ENCODE peak calls at places on chromosomes 4 and X, in seven cellular contexts. M is HCT116, I is GM12878, U is SK-N-SH, Z is K562, C is H1, Q is HepG2. Y is an unnamed sample.

GRCh38 chr4:181559637-181560036 is 683.6 kb upstream of the TENM3 start:
- DNase-seq in C (no peak), M (no peak), Q (no peak), U (no peak), I (no peak), Z (no peak), Y (no peak)

GRCh38 chr4:73205482-73205881 is 53.1 kb downstream of the ANKRD17 start:
- DNase-seq in C (no peak), U (no peak), I (no peak), Q (no peak), M (no peak), Z (no peak), Y (no peak)

GRCh38 chrX:154750301-154751120 is at the start of gene GAB3:
- DNase-seq in Z (no peak), I (no peak), U (peak), Q (no peak), C (peak), M (no peak), Y (no peak)

GRCh38 chr4:47640911-47641310 is 155.8 kb downstream of the ATP10D start:
- DNase-seq in U (no peak), M (no peak), I (no peak), Z (no peak), C (no peak), Q (no peak), Y (no peak)

GRCh38 chrX:154733072-154733425 is 17.8 kb downstream of the GAB3 start:
- DNase-seq in C (no peak), M (no peak), Q (no peak), U (no peak), Z (no peak), I (no peak), Y (no peak)

GRCh38 chrX:153301746-153302145 is 19.8 kb downstream of the PNMA6F start:
- DNase-seq in C (no peak), Q (no peak), U (no peak), Z (no peak), I (no peak), M (no peak), Y (no peak)

GRCh38 chrX:71870337-71871098 is 40.1 kb upstream of the NHSL2 start:
- DNase-seq in Z (no peak), C (peak), Q (peak), M (peak), I (no peak), U (no peak), Y (no peak)

GRCh38 chr4:8656711-8657380 is 64.3 kb downstream of the CPZ start:
- DNase-seq in Z (no peak), U (no peak), C (no peak), Q (no peak), I (no peak), M (no peak), Y (no peak)

GRCh38 chr4:113587640-113588275 is 173.8 kb downstream of the CAMK2D start:
- DNase-seq in M (no peak), I (no peak), C (no peak), Z (no peak), U (no peak), Q (no peak), Y (no peak)

GRCh38 chr4:13902141-13902540 is 274.6 kb upstream of the BOD1L1 start:
- DNase-seq in Z (no peak), C (no peak), M (no peak), Q (no peak), U (no peak), I (no peak), Y (no peak)

GRCh38 chrX:3160771-3161170 is 119.5 kb downstream of the ARSF start:
- DNase-seq in Z (no peak), M (no peak), C (no peak), I (no peak), U (no peak), Q (no peak), Y (no peak)

GRCh38 chr4:57404463-57404862 is 294.3 kb upstream of the IGFBP7 start:
- DNase-seq in Z (no peak), Q (no peak), I (no peak), U (no peak), C (no peak), M (no peak), Y (no peak)

GRCh38 chr4:786074-786741 is 39.7 kb downstream of the CPLX1 start:
- DNase-seq in C (no peak), U (no peak), Z (no peak), M (no peak), I (no peak), Q (no peak), Y (no peak)

GRCh38 chr4:151853034-151853433 is 92.2 kb upstream of the GATB start:
- DNase-seq in C (no peak), M (no peak), I (no peak), Q (no peak), Z (no peak), U (no peak), Y (no peak)

GRCh38 chrX:39899876-39900787 is 197.6 kb downstream of the BCOR start:
- DNase-seq in C (no peak), U (peak), Q (no peak), Z (no peak), M (no peak), I (no peak), Y (no peak)

GRCh38 chr4:52091811-52092210 is 40.7 kb downstream of the SPATA18 start:
- DNase-seq in I (no peak), U (no peak), Q (peak), Z (no peak), C (no peak), M (no peak), Y (no peak)

GRCh38 chr4:81839347-81840042 is 367.8 kb upstream of the RASGEF1B start:
- DNase-seq in C (no peak), Q (no peak), Z (no peak), U (no peak), M (no peak), I (no peak), Y (no peak)

GRCh38 chrX:109350621-109351020 is 131.3 kb downstream of the GUCY2F start:
- DNase-seq in I (no peak), M (no peak), Z (no peak), Q (no peak), U (no peak), C (no peak), Y (no peak)

GRCh38 chr4:680565-680930 is 6.2 kb downstream of the MYL5 start:
- DNase-seq in M (no peak), Q (no peak), U (peak), C (peak), I (no peak), Z (peak), Y (no peak)

GRCh38 chrX:17160971-17161370 is 214.0 kb upstream of the NHS start:
- DNase-seq in C (no peak), Z (no peak), I (no peak), Q (no peak), U (peak), M (no peak), Y (no peak)

GRCh38 chrX:71492086-71493065 is 40.5 kb upstream of the OGT start:
- DNase-seq in Z (no peak), C (no peak), Q (no peak), M (no peak), I (no peak), U (peak), Y (no peak)

GRCh38 chrX:45143455-45143854 is 57.2 kb downstream of the DIPK2B start:
- DNase-seq in C (no peak), M (no peak), I (no peak), Z (no peak), Q (peak), U (no peak), Y (no peak)

GRCh38 chr4:15171725-15172124 is 169.4 kb downstream of the CPEB2 start:
- DNase-seq in C (no peak), Q (no peak), U (no peak), Z (no peak), I (no peak), M (no peak), Y (no peak)

GRCh38 chr4:168150651-168151050 is 58.3 kb downstream of the ANXA10 start:
- DNase-seq in C (no peak), U (no peak), M (no peak), I (no peak), Q (no peak), Z (no peak), Y (no peak)

GRCh38 chrX:134604701-134605271 is 53.5 kb downstream of the PLAC1 start:
- DNase-seq in Q (no peak), U (no peak), M (peak), I (no peak), Z (no peak), C (no peak), Y (no peak)

GRCh38 chrX:121308276-121308805 is 260.9 kb downstream of the GLUD2 start:
- DNase-seq in U (peak), M (peak), I (peak), Q (peak), C (no peak), Z (peak), Y (peak)

GRCh38 chr4:185548587-185548986 is 13.3 kb upstream of the PDLIM3 start:
- DNase-seq in Z (no peak), I (no peak), Q (no peak), U (no peak), C (no peak), M (no peak), Y (no peak)

GRCh38 chr4:127131527-127131926 is 501.2 kb upstream of the INTU start:
- DNase-seq in Q (no peak), M (no peak), U (no peak), Z (no peak), C (no peak), I (no peak), Y (no peak)

GRCh38 chr4:47716017-47716416 is 121.8 kb downstream of the CORIN start:
- DNase-seq in I (no peak), M (no peak), Q (peak), U (no peak), C (no peak), Z (no peak), Y (no peak)

DNA sequence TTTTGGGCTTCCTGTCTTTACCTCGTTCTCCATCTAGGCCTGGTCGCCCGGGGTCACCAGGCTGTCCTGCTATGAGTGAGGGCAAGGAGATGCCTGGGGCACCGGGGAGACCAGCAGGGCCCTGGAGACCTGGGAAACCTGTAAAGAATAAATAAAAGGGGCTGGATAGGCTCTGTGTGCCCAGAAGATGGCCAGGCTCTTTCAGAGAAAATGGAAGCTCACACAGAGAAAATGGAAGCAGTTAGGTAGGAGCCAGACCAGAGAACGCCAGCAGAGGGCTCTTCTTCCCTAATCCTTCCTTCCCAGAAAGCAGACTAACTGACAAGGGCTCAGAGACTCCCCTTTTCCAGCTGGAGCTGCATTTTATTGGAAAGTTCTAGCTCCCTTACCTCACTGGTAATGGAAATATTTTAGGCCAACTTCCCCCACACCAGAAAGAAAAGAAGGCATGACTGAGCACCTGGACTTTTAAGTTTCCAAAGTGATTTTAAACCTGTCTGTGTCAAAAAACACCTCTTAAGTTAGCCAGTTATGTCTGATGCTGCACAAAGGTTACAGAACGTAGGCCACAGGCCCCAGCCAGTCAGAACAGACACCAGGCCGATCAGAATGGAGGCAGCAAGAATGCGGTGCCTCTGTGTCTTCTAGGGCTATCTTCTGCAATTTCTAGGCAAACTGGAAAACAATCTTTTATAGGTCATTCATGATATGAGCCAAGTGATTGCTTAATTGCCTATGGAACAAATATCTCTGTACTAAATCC is 74.0 kb downstream of the ATG4A start:
- DNase-seq in I (no peak), Q (peak), U (peak), Z (peak), C (peak), M (peak), Y (peak)
- TF ChIP-seq SIN3A in I (no peak), Q (no peak), U (no peak), Z (no peak), C (no peak), M (no peak), Y (no peak)

GRCh38 chrX:52979993-52980392 is 21.7 kb upstream of the FAM156A start:
- DNase-seq in Z (no peak), U (no peak), C (no peak), M (no peak), Q (peak), I (no peak), Y (no peak)

GRCh38 chrX:52983526-52983925 is 25.2 kb upstream of the FAM156A start:
- DNase-seq in U (no peak), I (no peak), M (no peak), Z (no peak), C (no peak), Q (no peak), Y (no peak)

DNA sequence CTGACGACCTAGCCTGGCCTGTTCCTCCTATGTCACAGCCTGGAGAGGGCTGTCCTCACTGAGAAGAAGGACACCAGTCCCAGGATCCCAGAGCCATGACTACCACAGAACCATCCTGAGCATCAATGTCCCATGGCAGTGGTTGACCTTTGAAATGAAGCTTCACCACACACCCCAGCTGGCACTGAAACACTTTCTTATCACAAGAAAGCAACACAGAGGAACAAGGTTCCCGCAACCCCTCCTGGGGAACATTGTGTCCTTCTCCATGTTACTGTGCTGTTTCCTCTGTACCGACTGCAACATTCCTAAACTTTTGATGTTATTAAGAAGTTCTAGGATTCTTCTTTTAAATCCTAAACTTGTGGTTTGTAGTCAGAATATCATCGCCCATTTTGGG is 21.2 kb upstream of the FAM156A start:
- DNase-seq in U (no peak), Q (no peak), Z (no peak), C (no peak), I (no peak), M (no peak), Y (no peak)
- TF ChIP-seq SIN3A in U (no peak), Q (no peak), Z (no peak), C (no peak), I (no peak), M (no peak), Y (no peak)

DNA sequence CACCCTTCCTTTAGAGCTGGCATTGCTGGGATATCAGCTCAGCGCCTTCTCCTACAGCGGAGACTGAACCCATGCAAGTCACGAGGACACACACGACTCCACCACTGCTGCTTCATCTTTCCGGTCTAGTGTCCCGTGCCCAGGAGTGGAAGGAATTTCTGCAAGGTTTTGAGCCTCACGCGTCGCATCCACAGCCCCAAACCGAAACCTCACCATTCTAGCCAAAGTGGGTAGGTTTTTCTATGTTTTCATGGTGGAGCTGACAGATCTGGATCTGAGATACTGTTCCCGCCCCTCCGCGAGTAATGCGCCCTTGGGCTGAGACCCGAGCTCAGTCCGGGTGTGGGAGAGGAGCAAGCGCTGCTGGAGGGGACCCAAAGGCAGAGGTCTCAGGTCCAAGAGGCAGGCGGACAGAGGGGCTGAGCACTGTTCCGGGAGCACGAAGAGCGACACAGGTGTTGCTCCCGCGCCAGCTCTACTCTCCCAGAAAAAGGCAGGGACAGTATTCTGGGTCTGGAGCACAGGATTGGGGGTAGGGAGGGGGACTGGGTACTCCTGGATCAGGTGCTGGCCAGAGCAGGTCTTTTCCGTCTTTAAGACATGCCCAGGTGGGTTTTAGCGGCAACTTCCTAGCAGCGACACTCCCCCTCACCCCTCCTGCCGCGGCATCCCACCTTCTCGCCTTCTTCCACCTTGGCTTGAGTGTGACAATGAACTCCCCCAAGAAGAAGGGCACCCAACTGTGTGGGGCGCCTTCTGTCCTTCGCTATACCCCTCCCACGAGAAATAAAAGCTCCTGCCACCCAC is 1.9 kb downstream of the EPHA5 start:
- DNase-seq in I (no peak), Q (no peak), M (no peak), U (peak), C (peak), Z (no peak), Y (no peak)
- TF ChIP-seq SIN3A in I (no peak), Q (no peak), M (no peak), U (no peak), C (no peak), Z (no peak), Y (no peak)

GRCh38 chr4:112516401-112517066 is 554 bp upstream of the NEUROG2 start:
- DNase-seq in I (no peak), Q (no peak), U (peak), C (peak), Z (peak), M (no peak), Y (no peak)

GRCh38 chr4:112516076-112516385 is at the start of gene NEUROG2:
- DNase-seq in U (peak), I (no peak), Q (no peak), Z (no peak), C (no peak), M (no peak), Y (no peak)

GRCh38 chr4:112514449-112515277 is 1.3 kb downstream of the NEUROG2 start:
- DNase-seq in Q (no peak), U (peak), M (no peak), Z (no peak), I (no peak), C (peak), Y (no peak)

GRCh38 chr4:112514079-112514448 is 1.9 kb downstream of the NEUROG2 start:
- DNase-seq in Q (no peak), I (no peak), M (no peak), C (peak), U (peak), Z (no peak), Y (no peak)

GRCh38 chr4:112515278-112516075 is 503 bp downstream of the NEUROG2 start:
- DNase-seq in Q (no peak), C (peak), I (no peak), U (peak), M (no peak), Z (peak), Y (no peak)
- TF ChIP-seq SIN3A in Q (no peak), C (no peak), I (no peak), U (no peak), M (no peak), Z (no peak), Y (no peak)

GRCh38 chrX:149937881-149938426 is 337 bp downstream of the EOLA2 start:
- DNase-seq in Q (no peak), Z (no peak), I (no peak), U (no peak), C (no peak), M (no peak), Y (no peak)
- TF ChIP-seq SIN3A in Q (no peak), Z (no peak), I (no peak), U (no peak), C (no peak), M (no peak), Y (peak)

GRCh38 chr4:138919094-138919936 is 96.3 kb upstream of the NOCT start:
- DNase-seq in I (peak), Q (peak), Z (peak), U (peak), C (peak), M (peak), Y (no peak)
- TF ChIP-seq SIN3A in I (no peak), Q (no peak), Z (no peak), U (no peak), C (no peak), M (no peak), Y (no peak)

GRCh38 chrX:69277369-69277768 is 112.1 kb upstream of the PJA1 start:
- DNase-seq in M (no peak), Q (no peak), C (no peak), U (no peak), Z (no peak), I (no peak), Y (no peak)
- TF ChIP-seq SIN3A in M (no peak), Q (no peak), C (no peak), U (no peak), Z (no peak), I (no peak), Y (no peak)

Y was measured in Panc1.